ENCODE peak calls at places on chromosomes 7 and 10, in seven cellular contexts. One of them, this sample, is unnamed.
A peak's percentile ranks its signal among the peaks of the same experiment; 100 is the strongest.

GRCh38 chr7:63024446-63024845 is 974.2 kb upstream of the ZNF722 start:
- DNase-seq in smooth muscle cell of the brain vasculature: no peak
- DNase-seq in LoVo: no peak
- DNase-seq in left ventricle myocardium inferior: no peak
- DNase-seq in posterior vena cava: no peak
- DNase-seq in C1 segment of cervical spinal cord: no peak
- DNase-seq in activated naive CD8-positive, alpha-beta T cell treated with anti-CD3 and anti-CD28 coated beads, Interleukin-2, amount 50 U/mL, for 24 hours: no peak
- DNase-seq in this sample: no peak

GRCh38 chr10:15745748-15746147 is 26.0 kb upstream of the ITGA8 start:
- DNase-seq in activated naive CD8-positive, alpha-beta T cell treated with anti-CD3 and anti-CD28 coated beads, Interleukin-2, amount 50 U/mL, for 24 hours: no peak
- DNase-seq in posterior vena cava: no peak
- DNase-seq in C1 segment of cervical spinal cord: no peak
- DNase-seq in smooth muscle cell of the brain vasculature: no peak
- DNase-seq in LoVo: no peak
- DNase-seq in left ventricle myocardium inferior: peak; percentile 53
- DNase-seq in this sample: no peak

GRCh38 chr7:79968249-79968648 is 166.4 kb upstream of the GNAI1 start:
- DNase-seq in C1 segment of cervical spinal cord: no peak
- DNase-seq in posterior vena cava: no peak
- DNase-seq in smooth muscle cell of the brain vasculature: no peak
- DNase-seq in activated naive CD8-positive, alpha-beta T cell treated with anti-CD3 and anti-CD28 coated beads, Interleukin-2, amount 50 U/mL, for 24 hours: no peak
- DNase-seq in LoVo: no peak
- DNase-seq in left ventricle myocardium inferior: no peak
- DNase-seq in this sample: no peak

GRCh38 chr10:17733620-17734019 is 18.4 kb upstream of the TMEM236 start:
- DNase-seq in C1 segment of cervical spinal cord: no peak
- DNase-seq in posterior vena cava: no peak
- DNase-seq in LoVo: no peak
- DNase-seq in left ventricle myocardium inferior: no peak
- DNase-seq in smooth muscle cell of the brain vasculature: no peak
- DNase-seq in activated naive CD8-positive, alpha-beta T cell treated with anti-CD3 and anti-CD28 coated beads, Interleukin-2, amount 50 U/mL, for 24 hours: no peak
- DNase-seq in this sample: no peak

GRCh38 chr10:128116851-128117615 is 9.2 kb downstream of the MKI67 start:
- DNase-seq in activated naive CD8-positive, alpha-beta T cell treated with anti-CD3 and anti-CD28 coated beads, Interleukin-2, amount 50 U/mL, for 24 hours: no peak
- DNase-seq in smooth muscle cell of the brain vasculature: no peak
- DNase-seq in left ventricle myocardium inferior: no peak
- DNase-seq in C1 segment of cervical spinal cord: no peak
- DNase-seq in LoVo: no peak
- DNase-seq in posterior vena cava: no peak
- DNase-seq in this sample: peak; percentile 32

GRCh38 chr10:99013885-99014284 is 221.8 kb downstream of the HPSE2 start:
- DNase-seq in activated naive CD8-positive, alpha-beta T cell treated with anti-CD3 and anti-CD28 coated beads, Interleukin-2, amount 50 U/mL, for 24 hours: no peak
- DNase-seq in posterior vena cava: no peak
- DNase-seq in LoVo: no peak
- DNase-seq in C1 segment of cervical spinal cord: no peak
- DNase-seq in smooth muscle cell of the brain vasculature: no peak
- DNase-seq in left ventricle myocardium inferior: no peak
- DNase-seq in this sample: no peak

GRCh38 chr7:34133356-34133982 is 228.1 kb downstream of the BMPER start:
- DNase-seq in left ventricle myocardium inferior: no peak
- DNase-seq in LoVo: no peak
- DNase-seq in posterior vena cava: no peak
- DNase-seq in activated naive CD8-positive, alpha-beta T cell treated with anti-CD3 and anti-CD28 coated beads, Interleukin-2, amount 50 U/mL, for 24 hours: no peak
- DNase-seq in smooth muscle cell of the brain vasculature: no peak
- DNase-seq in C1 segment of cervical spinal cord: no peak
- DNase-seq in this sample: peak; percentile 75

GRCh38 chr10:45545150-45545549 is 127.4 kb downstream of the ZFAND4 start:
- DNase-seq in posterior vena cava: no peak
- DNase-seq in activated naive CD8-positive, alpha-beta T cell treated with anti-CD3 and anti-CD28 coated beads, Interleukin-2, amount 50 U/mL, for 24 hours: no peak
- DNase-seq in smooth muscle cell of the brain vasculature: no peak
- DNase-seq in LoVo: no peak
- DNase-seq in C1 segment of cervical spinal cord: no peak
- DNase-seq in left ventricle myocardium inferior: no peak
- DNase-seq in this sample: no peak

GRCh38 chr7:81715984-81716588 is 53.8 kb downstream of the HGF start:
- DNase-seq in C1 segment of cervical spinal cord: no peak
- DNase-seq in left ventricle myocardium inferior: no peak
- DNase-seq in activated naive CD8-positive, alpha-beta T cell treated with anti-CD3 and anti-CD28 coated beads, Interleukin-2, amount 50 U/mL, for 24 hours: no peak
- DNase-seq in LoVo: peak; percentile 28
- DNase-seq in posterior vena cava: no peak
- DNase-seq in smooth muscle cell of the brain vasculature: peak; percentile 31
- DNase-seq in this sample: peak; percentile 59

GRCh38 chr10:92242910-92243671 is 47.8 kb downstream of the CPEB3 start:
- DNase-seq in posterior vena cava: no peak
- DNase-seq in activated naive CD8-positive, alpha-beta T cell treated with anti-CD3 and anti-CD28 coated beads, Interleukin-2, amount 50 U/mL, for 24 hours: peak; percentile 22
- DNase-seq in C1 segment of cervical spinal cord: peak; percentile 41
- DNase-seq in LoVo: peak; percentile 50
- DNase-seq in left ventricle myocardium inferior: peak; percentile 45
- DNase-seq in smooth muscle cell of the brain vasculature: peak; percentile 41
- DNase-seq in this sample: no peak

GRCh38 chr10:241451-241850 is 106.2 kb downstream of the ZMYND11 start:
- DNase-seq in posterior vena cava: no peak
- DNase-seq in C1 segment of cervical spinal cord: no peak
- DNase-seq in left ventricle myocardium inferior: no peak
- DNase-seq in LoVo: no peak
- DNase-seq in activated naive CD8-positive, alpha-beta T cell treated with anti-CD3 and anti-CD28 coated beads, Interleukin-2, amount 50 U/mL, for 24 hours: no peak
- DNase-seq in smooth muscle cell of the brain vasculature: no peak
- DNase-seq in this sample: no peak

GRCh38 chr7:31642681-31643115 is 44.3 kb upstream of the PPP1R17 start:
- DNase-seq in activated naive CD8-positive, alpha-beta T cell treated with anti-CD3 and anti-CD28 coated beads, Interleukin-2, amount 50 U/mL, for 24 hours: no peak
- DNase-seq in smooth muscle cell of the brain vasculature: no peak
- DNase-seq in LoVo: no peak
- DNase-seq in posterior vena cava: no peak
- DNase-seq in left ventricle myocardium inferior: no peak
- DNase-seq in C1 segment of cervical spinal cord: peak; percentile 21
- DNase-seq in this sample: no peak

GRCh38 chr7:2214636-2215035 is 18.1 kb downstream of the MAD1L1 start:
- DNase-seq in posterior vena cava: no peak
- DNase-seq in left ventricle myocardium inferior: no peak
- DNase-seq in smooth muscle cell of the brain vasculature: no peak
- DNase-seq in activated naive CD8-positive, alpha-beta T cell treated with anti-CD3 and anti-CD28 coated beads, Interleukin-2, amount 50 U/mL, for 24 hours: no peak
- DNase-seq in C1 segment of cervical spinal cord: no peak
- DNase-seq in LoVo: no peak
- DNase-seq in this sample: no peak

GRCh38 chr10:126407831-126408230 is 19.6 kb upstream of the ADAM12 start:
- DNase-seq in left ventricle myocardium inferior: no peak
- DNase-seq in LoVo: no peak
- DNase-seq in posterior vena cava: no peak
- DNase-seq in C1 segment of cervical spinal cord: no peak
- DNase-seq in activated naive CD8-positive, alpha-beta T cell treated with anti-CD3 and anti-CD28 coated beads, Interleukin-2, amount 50 U/mL, for 24 hours: no peak
- DNase-seq in smooth muscle cell of the brain vasculature: no peak
- DNase-seq in this sample: peak; percentile 42

GRCh38 chr10:130378556-130379400 is 242.6 kb downstream of the GLRX3 start:
- DNase-seq in smooth muscle cell of the brain vasculature: no peak
- DNase-seq in posterior vena cava: no peak
- DNase-seq in C1 segment of cervical spinal cord: no peak
- DNase-seq in activated naive CD8-positive, alpha-beta T cell treated with anti-CD3 and anti-CD28 coated beads, Interleukin-2, amount 50 U/mL, for 24 hours: no peak
- DNase-seq in LoVo: no peak
- DNase-seq in left ventricle myocardium inferior: no peak
- DNase-seq in this sample: no peak

GRCh38 chr7:133746305-133746704 is 380.8 kb upstream of the LRGUK start:
- DNase-seq in C1 segment of cervical spinal cord: no peak
- DNase-seq in LoVo: no peak
- DNase-seq in activated naive CD8-positive, alpha-beta T cell treated with anti-CD3 and anti-CD28 coated beads, Interleukin-2, amount 50 U/mL, for 24 hours: no peak
- DNase-seq in smooth muscle cell of the brain vasculature: no peak
- DNase-seq in posterior vena cava: no peak
- DNase-seq in left ventricle myocardium inferior: no peak
- DNase-seq in this sample: no peak

GRCh38 chr10:42428534-42428933 is 209.8 kb downstream of the ZNF33B start:
- DNase-seq in activated naive CD8-positive, alpha-beta T cell treated with anti-CD3 and anti-CD28 coated beads, Interleukin-2, amount 50 U/mL, for 24 hours: no peak
- DNase-seq in LoVo: no peak
- DNase-seq in smooth muscle cell of the brain vasculature: no peak
- DNase-seq in posterior vena cava: no peak
- DNase-seq in left ventricle myocardium inferior: no peak
- DNase-seq in C1 segment of cervical spinal cord: no peak
- DNase-seq in this sample: peak; percentile 10

GRCh38 chr7:31033674-31034073 is 18.4 kb upstream of the ADCYAP1R1 start:
- DNase-seq in left ventricle myocardium inferior: no peak
- DNase-seq in posterior vena cava: no peak
- DNase-seq in LoVo: no peak
- DNase-seq in smooth muscle cell of the brain vasculature: no peak
- DNase-seq in activated naive CD8-positive, alpha-beta T cell treated with anti-CD3 and anti-CD28 coated beads, Interleukin-2, amount 50 U/mL, for 24 hours: no peak
- DNase-seq in C1 segment of cervical spinal cord: no peak
- DNase-seq in this sample: no peak

GRCh38 chr7:150753826-150754603 is 16.8 kb downstream of the GIMAP5 start:
- DNase-seq in activated naive CD8-positive, alpha-beta T cell treated with anti-CD3 and anti-CD28 coated beads, Interleukin-2, amount 50 U/mL, for 24 hours: no peak
- DNase-seq in smooth muscle cell of the brain vasculature: no peak
- DNase-seq in posterior vena cava: no peak
- DNase-seq in LoVo: no peak
- DNase-seq in left ventricle myocardium inferior: no peak
- DNase-seq in C1 segment of cervical spinal cord: no peak
- DNase-seq in this sample: no peak

GRCh38 chr7:41886906-41887311 is 184.0 kb upstream of the INHBA start:
- DNase-seq in posterior vena cava: peak; percentile 90
- DNase-seq in activated naive CD8-positive, alpha-beta T cell treated with anti-CD3 and anti-CD28 coated beads, Interleukin-2, amount 50 U/mL, for 24 hours: no peak
- DNase-seq in smooth muscle cell of the brain vasculature: peak; percentile 52
- DNase-seq in C1 segment of cervical spinal cord: no peak
- DNase-seq in LoVo: peak; percentile 55
- DNase-seq in left ventricle myocardium inferior: peak; percentile 56
- DNase-seq in this sample: peak; percentile 98

GRCh38 chr7:133650067-133650466 is 397.2 kb downstream of the EXOC4 start:
- DNase-seq in activated naive CD8-positive, alpha-beta T cell treated with anti-CD3 and anti-CD28 coated beads, Interleukin-2, amount 50 U/mL, for 24 hours: no peak
- DNase-seq in smooth muscle cell of the brain vasculature: no peak
- DNase-seq in left ventricle myocardium inferior: no peak
- DNase-seq in posterior vena cava: no peak
- DNase-seq in LoVo: no peak
- DNase-seq in C1 segment of cervical spinal cord: no peak
- DNase-seq in this sample: peak; percentile 18

GRCh38 chr10:130023454-130024230 is 59.6 kb upstream of the EBF3 start:
- DNase-seq in left ventricle myocardium inferior: no peak
- DNase-seq in smooth muscle cell of the brain vasculature: no peak
- DNase-seq in C1 segment of cervical spinal cord: no peak
- DNase-seq in posterior vena cava: peak; percentile 80
- DNase-seq in activated naive CD8-positive, alpha-beta T cell treated with anti-CD3 and anti-CD28 coated beads, Interleukin-2, amount 50 U/mL, for 24 hours: no peak
- DNase-seq in LoVo: no peak
- DNase-seq in this sample: no peak